ENCODE peak calls at places on chromosomes 3 and 15, in six cellular contexts. W, V, R, T, D and O are unnamed samples.

GRCh38 chr15:57751177-57751800 is 44.8 kb downstream of the POLR2M start:
- DNase-seq in W (peak), V (peak), R (peak), T (peak), D (no peak), O (no peak)

GRCh38 chr15:93047621-93048425 is 41.2 kb downstream of the RGMA start:
- DNase-seq in W (no peak), V (no peak), R (no peak), T (no peak), D (no peak), O (peak)

GRCh38 chr3:190585771-190586630 is 72.1 kb downstream of the IL1RAP start:
- DNase-seq in W (peak), V (no peak), R (peak), T (peak), D (no peak), O (no peak)

GRCh38 chr15:34739346-34739745 is 15.5 kb downstream of the GJD2 start:
- DNase-seq in W (no peak), V (no peak), R (no peak), T (no peak), D (no peak), O (no peak)

GRCh38 chr15:44300567-44300966 is 12.0 kb downstream of the GOLM2 start:
- DNase-seq in W (no peak), V (no peak), R (no peak), T (no peak), D (no peak), O (no peak)

GRCh38 chr3:29324180-29324651 is 43.3 kb downstream of the RBMS3 start:
- DNase-seq in W (no peak), V (peak), R (peak), T (peak), D (no peak), O (no peak)

GRCh38 chr15:98083203-98083910 is 122.9 kb downstream of the ARRDC4 start:
- DNase-seq in W (peak), V (no peak), R (no peak), T (no peak), D (no peak), O (no peak)

GRCh38 chr15:78641876-78642275 is 866 bp upstream of the CHRNB4 start:
- DNase-seq in W (no peak), V (no peak), R (no peak), T (no peak), D (no peak), O (no peak)

GRCh38 chr3:45682311-45682710 is 6.9 kb upstream of the SACM1L start:
- DNase-seq in W (no peak), V (no peak), R (no peak), T (no peak), D (no peak), O (no peak)